ENCODE peak calls at places on chromosomes 5 and 9, in four cellular contexts. A is K562, H is SK-N-SH, O is WTC11. U is an unnamed sample.

GRCh38 chr5:176169393-176170063 is 68.7 kb upstream of the SIMC1 start:
- DNase-seq in O (no peak), A (no peak), H (no peak), U (no peak)

GRCh38 chr9:21615446-21615845 is 133.3 kb upstream of the IFNE start:
- DNase-seq in O (no peak), A (no peak), H (no peak), U (no peak)

GRCh38 chr5:160166069-160166972 is 47.1 kb upstream of the PWWP2A start:
- DNase-seq in H (no peak), A (no peak), O (no peak), U (no peak)

GRCh38 chr9:129400001-129400970 is 220.6 kb downstream of the C9orf50 start:
- DNase-seq in H (peak), O (no peak), A (no peak), U (no peak)

GRCh38 chr5:124894541-124894940 is 148.1 kb upstream of the ZNF608 start:
- DNase-seq in O (no peak), H (no peak), A (no peak), U (no peak)

GRCh38 chr9:129491486-129491855 is 129.4 kb downstream of the C9orf50 start:
- DNase-seq in H (no peak), A (no peak), O (no peak), U (no peak)

GRCh38 chr5:12320331-12320730 is 416.1 kb upstream of the CTNND2 start:
- DNase-seq in A (no peak), H (no peak), O (no peak), U (no peak)

GRCh38 chr9:7828344-7828743 is 28.8 kb upstream of the DMAC1 start:
- DNase-seq in H (no peak), O (no peak), A (no peak), U (no peak)

GRCh38 chr5:53915120-53915519 is 354.7 kb downstream of the NDUFS4 start:
- DNase-seq in A (no peak), H (no peak), O (no peak), U (no peak)

DNA sequence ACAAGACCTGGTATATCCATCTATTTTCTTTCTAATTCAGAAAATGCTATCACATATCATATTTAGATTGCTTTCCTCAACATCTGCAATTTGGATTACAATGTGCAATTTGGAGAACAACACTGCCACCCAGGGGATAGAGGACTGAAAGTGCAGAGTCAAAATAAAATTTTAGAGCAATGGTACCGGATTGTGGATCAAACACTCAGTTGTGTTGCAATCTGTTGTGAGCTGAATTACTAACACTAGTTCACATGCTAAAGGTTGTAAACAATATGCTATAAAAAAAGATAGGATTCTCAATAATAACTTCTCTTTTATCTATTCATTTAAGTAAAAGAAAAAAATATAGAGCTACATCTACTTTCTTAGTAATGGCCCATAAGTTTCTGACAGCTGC is 11.9 kb upstream of the SRFBP1 start:
- DNase-seq in A (peak), H (peak), O (peak), U (peak)
- TF ChIP-seq FOXJ3 in A (no peak), H (no peak), O (no peak), U (no peak)

GRCh38 chr9:88313364-88314220 is 74.7 kb upstream of the SPIN1 start:
- DNase-seq in A (no peak), H (no peak), O (peak), U (no peak)
- TF ChIP-seq FOXJ3 in A (no peak), H (no peak), O (no peak), U (no peak)

DNA sequence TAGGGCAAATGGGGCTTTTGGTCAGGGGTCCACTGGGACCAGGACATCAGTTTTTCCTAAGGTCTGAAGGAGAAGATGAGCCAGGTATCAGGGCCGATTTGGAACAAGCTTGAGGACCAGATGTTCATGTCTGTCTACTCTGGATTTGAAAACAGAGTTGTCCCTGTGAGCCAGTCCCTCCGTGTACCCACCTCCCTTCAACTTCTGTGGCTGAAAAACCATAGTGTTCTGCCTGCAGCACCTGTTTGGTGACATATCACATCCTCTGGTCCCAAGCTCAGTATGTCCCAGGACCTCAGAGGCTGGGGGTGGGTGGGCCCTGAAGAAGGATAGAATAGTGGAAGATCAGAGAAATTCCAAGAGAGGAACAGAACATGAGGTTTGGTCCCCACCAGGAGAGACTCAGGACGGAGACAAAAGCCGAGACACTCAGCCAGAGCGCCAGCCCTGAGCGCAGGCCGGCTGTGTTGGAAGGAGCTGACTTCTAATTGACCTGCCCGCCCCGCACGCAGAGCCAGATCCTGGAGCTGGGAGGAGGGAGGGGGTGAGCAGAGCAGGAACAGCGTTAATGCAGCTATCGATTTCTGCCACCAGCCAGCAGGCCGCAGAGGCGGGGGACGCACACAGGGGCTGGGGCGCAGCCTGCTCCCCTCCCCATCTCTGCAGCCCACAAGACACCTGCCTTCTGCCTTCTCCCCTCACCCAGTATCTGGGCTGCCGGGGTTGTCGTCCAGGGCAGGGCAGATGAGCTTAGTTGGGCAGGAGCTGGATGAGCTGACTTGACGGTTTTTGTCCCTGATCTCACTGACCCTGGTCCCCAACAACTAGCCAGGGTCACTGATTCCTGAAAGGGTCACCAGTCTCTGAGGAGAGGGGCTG is 29.5 kb downstream of the CXXC5 start:
- DNase-seq in H (peak), A (no peak), O (peak), U (no peak)
- TF ChIP-seq FOXJ3 in H (no peak), A (no peak), O (no peak), U (no peak)

GRCh38 chr5:9774472-9775079 is 144.4 kb upstream of the TAS2R1 start:
- DNase-seq in O (peak), A (no peak), H (no peak), U (peak)
- TF ChIP-seq FOXJ3 in O (no peak), A (no peak), H (no peak), U (no peak)

GRCh38 chr9:136274786-136275654 is 28.9 kb downstream of the CCDC187 start:
- DNase-seq in A (no peak), H (no peak), O (no peak), U (no peak)
- TF ChIP-seq FOXJ3 in A (no peak), H (no peak), O (no peak), U (no peak)

U was measured in HepG2.